ENCODE peak calls at places on chromosomes 13 and 19, in eight cellular contexts. One of them, this sample, is unnamed.

GRCh38 chr13:51953347-51953746 is 57.9 kb downstream of the ATP7B start:
- DNase-seq in pancreas: no peak
- DNase-seq in CD8-positive, alpha-beta T cell: no peak
- DNase-seq in heart left ventricle: no peak
- DNase-seq in cortex of kidney: no peak
- DNase-seq in AG08395: no peak
- DNase-seq in hepatic stellate cell: no peak
- DNase-seq in GM13976: no peak
- DNase-seq in this sample: no peak

GRCh38 chr13:61358599-61358998 is 57.0 kb downstream of the PCDH20 start:
- DNase-seq in pancreas: no peak
- DNase-seq in CD8-positive, alpha-beta T cell: no peak
- DNase-seq in heart left ventricle: no peak
- DNase-seq in cortex of kidney: no peak
- DNase-seq in AG08395: no peak
- DNase-seq in hepatic stellate cell: no peak
- DNase-seq in GM13976: no peak
- DNase-seq in this sample: no peak

GRCh38 chr13:97344250-97345175 is 89.5 kb upstream of the RAP2A start:
- DNase-seq in pancreas: peak
- DNase-seq in CD8-positive, alpha-beta T cell: peak
- DNase-seq in heart left ventricle: peak
- DNase-seq in cortex of kidney: no peak
- DNase-seq in AG08395: peak
- DNase-seq in hepatic stellate cell: peak
- DNase-seq in GM13976: peak
- DNase-seq in this sample: peak

GRCh38 chr13:32272021-32272695 is 43.0 kb downstream of the ZAR1L start:
- DNase-seq in pancreas: no peak
- DNase-seq in CD8-positive, alpha-beta T cell: no peak
- DNase-seq in heart left ventricle: no peak
- DNase-seq in cortex of kidney: no peak
- DNase-seq in AG08395: no peak
- DNase-seq in hepatic stellate cell: no peak
- DNase-seq in GM13976: no peak
- DNase-seq in this sample: no peak

GRCh38 chr13:98984983-98985382 is 7.1 kb upstream of the DOCK9 start:
- DNase-seq in pancreas: no peak
- DNase-seq in CD8-positive, alpha-beta T cell: no peak
- DNase-seq in heart left ventricle: no peak
- DNase-seq in cortex of kidney: no peak
- DNase-seq in AG08395: no peak
- DNase-seq in hepatic stellate cell: no peak
- DNase-seq in GM13976: no peak
- DNase-seq in this sample: no peak

GRCh38 chr13:98484289-98485219 is 92.4 kb downstream of the STK24 start:
- DNase-seq in pancreas: peak
- DNase-seq in CD8-positive, alpha-beta T cell: peak
- DNase-seq in heart left ventricle: peak
- DNase-seq in cortex of kidney: no peak
- DNase-seq in AG08395: peak
- DNase-seq in hepatic stellate cell: peak
- DNase-seq in GM13976: peak
- DNase-seq in this sample: peak

GRCh38 chr13:32538234-32538620 is 368 bp downstream of the N4BP2L2 start:
- DNase-seq in pancreas: peak
- DNase-seq in CD8-positive, alpha-beta T cell: no peak
- DNase-seq in heart left ventricle: peak
- DNase-seq in cortex of kidney: no peak
- DNase-seq in AG08395: peak
- DNase-seq in hepatic stellate cell: peak
- DNase-seq in GM13976: peak
- DNase-seq in this sample: peak

GRCh38 chr19:580274-580835 is 8.0 kb downstream of the BSG start:
- DNase-seq in pancreas: no peak
- DNase-seq in CD8-positive, alpha-beta T cell: no peak
- DNase-seq in heart left ventricle: no peak
- DNase-seq in cortex of kidney: no peak
- DNase-seq in AG08395: no peak
- DNase-seq in hepatic stellate cell: no peak
- DNase-seq in GM13976: no peak
- DNase-seq in this sample: no peak

This sample was measured in mucosa of gallbladder.